ENCODE peak calls at places on chromosomes 13 and 19, in four cellular contexts. S, N, V and P are unnamed samples. For H3K4me1, the result is how much of the 10 kb centered on the place peaks cover.

GRCh38 chr13:57264965-57265364 is 98.0 kb downstream of the PRR20E start:
- DNase-seq in S (no peak), N (no peak), V (no peak), P (no peak)

GRCh38 chr19:39709026-39709872 is 5.0 kb downstream of the LGALS14 start:
- DNase-seq in S (no peak), N (no peak), V (no peak), P (no peak)

GRCh38 chr19:10752237-10752912 is 34.5 kb downstream of the DNM2 start:
- DNase-seq in S (no peak), N (no peak), V (no peak), P (no peak)

GRCh38 chr19:19061491-19061890 is 2.3 kb upstream of the SLC25A42 start:
- DNase-seq in S (peak), N (no peak), V (no peak), P (no peak)

GRCh38 chr13:45928843-45929242 is 77.3 kb upstream of the SIAH3 start:
- DNase-seq in S (no peak), N (no peak), V (no peak), P (no peak)

GRCh38 chr19:12913871-12914690 is 5.0 kb downstream of the SYCE2 start:
- DNase-seq in S (no peak), N (no peak), V (no peak), P (no peak)

GRCh38 chr13:39105110-39105509 is 66.9 kb downstream of the NHLRC3 start:
- DNase-seq in S (no peak), N (peak), V (no peak), P (no peak)

GRCh38 chr13:114144606-114145244 is 12.3 kb upstream of the RASA3 start:
- DNase-seq in S (peak), N (no peak), V (no peak), P (no peak)

GRCh38 chr13:28473044-28473443 is 21.9 kb downstream of the FLT1 start:
- DNase-seq in S (no peak), N (no peak), V (no peak), P (no peak)

GRCh38 chr13:98540476-98540875 is 36.4 kb downstream of the STK24 start:
- DNase-seq in S (no peak), N (no peak), V (no peak), P (no peak)

GRCh38 chr13:110885966-110886365 is 28.9 kb downstream of the ANKRD10 start:
- DNase-seq in S (no peak), N (no peak), V (no peak), P (no peak)

GRCh38 chr13:50124536-50125305 is 109.5 kb downstream of the KCNRG start:
- DNase-seq in S (peak), N (peak), V (no peak), P (peak)

GRCh38 chr13:27131202-27131623 is 40.4 kb downstream of the USP12 start:
- DNase-seq in S (no peak), N (peak), V (peak), P (no peak)

GRCh38 chr13:30376426-30377311 is 45.6 kb upstream of the UBE2L5 start:
- DNase-seq in S (no peak), N (peak), V (no peak), P (no peak)

GRCh38 chr13:79314652-79315051 is 91.4 kb downstream of the RBM26 start:
- DNase-seq in S (no peak), N (no peak), V (no peak), P (no peak)

GRCh38 chr13:110924639-110924934 is 9.7 kb upstream of the ANKRD10 start:
- DNase-seq in S (no peak), N (no peak), V (no peak), P (no peak)

GRCh38 chr13:98892821-98893220 is 85.0 kb downstream of the DOCK9 start:
- DNase-seq in S (no peak), N (no peak), V (no peak), P (no peak)

GRCh38 chr13:23578411-23579071 is 8.3 kb downstream of the TNFRSF19 start:
- DNase-seq in S (peak), N (peak), V (no peak), P (no peak)

GRCh38 chr19:459724-460511 is 915 bp downstream of the SHC2 start:
- DNase-seq in S (peak), N (peak), V (no peak), P (no peak)

GRCh38 chr19:458091-459042 is 2.5 kb downstream of the SHC2 start:
- DNase-seq in S (no peak), N (no peak), V (no peak), P (no peak)

GRCh38 chr19:463483-464130 is 2.8 kb upstream of the SHC2 start:
- DNase-seq in S (no peak), N (no peak), V (no peak), P (no peak)

GRCh38 chr19:461664-462551 is 1.1 kb upstream of the SHC2 start:
- DNase-seq in S (no peak), N (peak), V (no peak), P (no peak)

DNA sequence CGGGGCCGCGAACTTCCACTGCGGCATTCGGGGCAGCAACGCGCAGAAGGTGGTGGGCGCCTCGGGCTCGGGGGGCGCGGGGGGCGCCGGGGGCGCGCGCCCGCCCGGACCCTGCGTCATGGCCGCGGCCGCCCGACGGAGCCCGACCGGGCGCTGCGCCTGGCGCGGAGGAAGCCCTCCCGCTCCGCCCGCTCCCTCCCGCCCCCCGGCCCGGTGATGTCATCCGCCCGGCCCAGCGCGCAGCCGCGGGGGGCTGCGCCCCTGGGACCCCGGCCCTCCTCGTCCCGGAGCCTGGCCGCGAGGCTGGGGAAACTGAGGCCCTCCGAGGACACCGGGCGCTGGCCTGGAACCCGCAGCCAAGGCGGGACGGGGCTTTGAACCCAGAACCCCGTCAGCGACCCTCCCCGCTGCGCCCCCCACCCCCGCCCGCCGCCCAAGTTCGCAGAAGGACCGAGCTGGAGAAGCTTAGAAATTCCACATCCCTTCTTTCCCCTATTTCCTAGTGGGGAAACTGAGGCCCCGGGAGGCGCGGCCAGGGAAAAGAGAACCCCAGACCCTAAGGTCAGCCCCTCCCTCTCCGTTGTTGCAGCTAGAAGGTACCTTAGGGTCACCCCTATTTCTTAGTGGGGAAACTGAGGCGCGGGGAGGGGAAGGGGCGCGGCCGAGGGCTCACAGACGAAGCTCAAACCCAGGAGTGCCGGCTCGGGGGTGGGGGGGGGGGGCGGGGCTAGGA is at the start of gene SHC2:
- DNase-seq in S (no peak), N (no peak), V (no peak), P (no peak)
- H3K4me3 ChIP-seq in S (peak), N (peak), V (peak), P (peak)

GRCh38 chr13:93775507-93776108 is 549.0 kb downstream of the GPC6 start:
- DNase-seq in S (no peak), N (no peak), V (no peak), P (no peak)
- H3K27ac ChIP-seq in S (no peak), N (no peak), V (no peak), P (peak)

DNA sequence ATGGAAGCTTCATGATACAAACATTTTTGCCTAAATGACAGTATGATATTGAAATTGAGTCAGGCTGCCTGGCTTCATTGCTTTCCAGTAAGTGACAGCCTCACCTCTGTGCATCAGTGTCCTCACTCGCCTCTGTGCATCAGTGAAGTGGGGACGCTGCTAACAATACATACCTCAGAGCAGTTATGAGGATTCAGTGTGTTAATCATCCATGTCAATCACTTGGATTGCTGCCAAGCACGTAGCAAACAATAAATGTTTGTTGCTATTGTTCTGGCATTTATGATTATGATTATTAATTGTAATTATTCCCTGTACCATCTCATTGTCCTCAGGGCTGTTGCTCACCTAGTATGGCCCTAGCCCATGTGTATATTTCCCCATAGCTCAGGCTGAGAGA is 8.8 kb downstream of the PPP2R1A start:
- DNase-seq in S (no peak), N (no peak), V (no peak), P (no peak)
- H3K4me1 ChIP-seq in S (half or more), N (under half), V (under half), P (half or more)

DNA sequence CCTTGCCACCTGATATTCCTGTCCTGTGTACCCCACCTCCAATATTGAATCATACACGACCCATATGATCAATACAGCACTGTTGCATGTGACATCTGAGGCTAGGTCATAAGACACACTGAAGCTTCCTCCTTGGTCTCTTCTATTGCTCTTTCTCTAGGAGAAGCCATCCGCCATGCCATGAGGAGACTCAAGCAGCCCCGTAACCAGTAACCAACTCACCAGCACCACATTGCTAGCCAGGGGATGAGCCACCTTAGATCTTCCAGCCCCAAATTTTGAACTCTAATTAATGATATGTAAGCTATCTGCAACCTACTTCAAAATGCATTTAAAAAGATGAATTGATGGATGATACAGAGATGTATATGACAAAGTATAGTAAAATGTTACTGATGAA is 28.6 kb downstream of the ZNF557 start:
- DNase-seq in S (no peak), N (no peak), V (no peak), P (no peak)
- H3K4me3 ChIP-seq in S (peak), N (no peak), V (peak), P (peak)